ENCODE peak calls at places on chromosomes 5 and 9, in eight cellular contexts. H, N, P, X, K, Z, Q and A are unnamed samples. For H3K4me1, the result is how much of the 10 kb centered on the place peaks cover.

GRCh38 chr5:172533399-172534228 is 79.3 kb upstream of the SH3PXD2B start:
- DNase-seq in N (no peak), X (no peak), H (no peak), P (no peak), K (no peak), Z (no peak), Q (peak), A (no peak)

GRCh38 chr5:172054611-172055153 is 48.2 kb upstream of the FBXW11 start:
- DNase-seq in K (no peak), Q (peak), Z (no peak), N (no peak), P (no peak), X (no peak), H (no peak), A (no peak)

GRCh38 chr5:177496111-177497010 is 1.0 kb downstream of the PDLIM7 start:
- DNase-seq in K (peak), Q (peak), N (peak), P (no peak), X (peak), H (no peak), Z (peak), A (peak)

GRCh38 chr9:99019523-99020331 is 76.0 kb downstream of the COL15A1 start:
- DNase-seq in K (no peak), N (no peak), H (no peak), Q (no peak), X (no peak), P (no peak), Z (no peak), A (no peak)

GRCh38 chr5:148401604-148402003 is 17.8 kb downstream of the FBXO38 start:
- DNase-seq in N (no peak), Z (no peak), K (no peak), Q (no peak), X (no peak), P (no peak), H (no peak), A (no peak)

GRCh38 chr5:123756325-123756664 is 244.3 kb downstream of the CSNK1G3 start:
- DNase-seq in X (no peak), P (no peak), Q (no peak), H (no peak), Z (no peak), K (no peak), N (no peak), A (no peak)

GRCh38 chr9:3856592-3856991 is 330.8 kb upstream of the RFX3 start:
- DNase-seq in H (no peak), X (no peak), Q (no peak), K (no peak), N (no peak), P (no peak), Z (no peak), A (peak)

GRCh38 chr5:94375801-94376200 is 242.6 kb downstream of the KIAA0825 start:
- DNase-seq in K (no peak), H (no peak), N (no peak), Q (no peak), X (no peak), P (no peak), Z (no peak), A (no peak)

GRCh38 chr5:92927291-92927778 is 653.7 kb downstream of the NR2F1-AS1 start:
- DNase-seq in X (no peak), N (no peak), K (no peak), H (no peak), P (no peak), Q (no peak), Z (no peak), A (no peak)

GRCh38 chr5:96789794-96790193 is 18.0 kb downstream of the ERAP1 start:
- DNase-seq in Z (no peak), X (no peak), P (no peak), H (no peak), K (no peak), N (no peak), Q (no peak), A (peak)

GRCh38 chr5:399296-400281 is 43.4 kb upstream of the EXOC3 start:
- DNase-seq in N (peak), Q (peak), Z (peak), X (peak), P (no peak), K (peak), H (no peak), A (peak)

GRCh38 chr9:126625329-126626116 is 11.8 kb downstream of the LMX1B start:
- DNase-seq in Z (no peak), N (no peak), K (no peak), Q (no peak), P (no peak), H (no peak), X (no peak), A (no peak)

GRCh38 chr5:131265318-131265803 is 1.5 kb downstream of the CDC42SE2 start:
- DNase-seq in N (no peak), Q (no peak), K (no peak), P (peak), Z (no peak), X (no peak), H (no peak), A (peak)

GRCh38 chr5:125882061-125882460 is 541.1 kb upstream of the GRAMD2B start:
- DNase-seq in X (no peak), P (no peak), Q (no peak), N (no peak), Z (no peak), H (no peak), K (no peak), A (no peak)

GRCh38 chr9:38052147-38052546 is 16.9 kb downstream of the SHB start:
- DNase-seq in H (no peak), P (no peak), N (no peak), X (no peak), K (no peak), Q (peak), Z (no peak), A (no peak)

GRCh38 chr5:122120493-122120892 is 8.9 kb upstream of the ZNF474 start:
- DNase-seq in H (no peak), Z (no peak), K (no peak), N (no peak), X (no peak), Q (no peak), P (no peak), A (no peak)

GRCh38 chr9:607417-607816 is 234.1 kb upstream of the DMRT1 start:
- DNase-seq in X (no peak), Z (no peak), P (no peak), N (no peak), H (no peak), Q (no peak), K (peak), A (no peak)

GRCh38 chr5:113242481-113243348 is 192.1 kb downstream of the TSSK1B start:
- DNase-seq in K (no peak), H (no peak), P (no peak), Q (no peak), N (no peak), Z (no peak), X (no peak), A (no peak)

GRCh38 chr5:135444360-135444759 is 2.8 kb downstream of the DCANP1 start:
- DNase-seq in Q (peak), H (no peak), K (no peak), X (no peak), P (no peak), Z (no peak), N (no peak), A (no peak)

GRCh38 chr9:35711501-35712428 is 20.2 kb downstream of the TLN1 start:
- DNase-seq in Z (no peak), P (no peak), K (peak), Q (no peak), H (no peak), N (no peak), X (no peak), A (no peak)

GRCh38 chr5:120228262-120229031 is 235.7 kb upstream of the PRR16 start:
- DNase-seq in K (no peak), P (no peak), H (no peak), Q (no peak), N (no peak), X (no peak), Z (no peak), A (no peak)

GRCh38 chr5:124064956-124065355 is 553.0 kb downstream of the CSNK1G3 start:
- DNase-seq in H (no peak), K (no peak), X (no peak), N (no peak), P (no peak), Z (no peak), Q (no peak), A (no peak)

GRCh38 chr5:96868603-96869371 is 7.5 kb upstream of the ERAP2 start:
- DNase-seq in Z (peak), P (peak), Q (no peak), X (no peak), H (peak), N (no peak), K (no peak), A (peak)

GRCh38 chr9:123834218-123834906 is 95.6 kb downstream of the DENND1A start:
- DNase-seq in K (no peak), P (no peak), X (no peak), N (no peak), H (no peak), Q (no peak), Z (peak), A (no peak)

GRCh38 chr9:107472581-107473335 is 16.8 kb downstream of the KLF4 start:
- DNase-seq in X (no peak), Q (no peak), K (no peak), N (no peak), H (no peak), Z (peak), P (no peak), A (peak)

GRCh38 chr9:105686936-105687335 is 7.4 kb upstream of the TMEM38B start:
- DNase-seq in X (no peak), N (no peak), Z (no peak), P (no peak), Q (no peak), H (no peak), K (no peak), A (no peak)

GRCh38 chr9:30997291-30997690 is 1387.2 kb upstream of the ACO1 start:
- DNase-seq in Z (no peak), X (no peak), H (no peak), Q (no peak), N (no peak), P (no peak), K (no peak), A (no peak)

GRCh38 chr9:91978739-91979414 is 28.8 kb upstream of the ROR2 start:
- DNase-seq in Q (no peak), K (no peak), H (no peak), X (peak), P (no peak), Z (peak), N (no peak), A (peak)

GRCh38 chr9:113941056-113941455 is 64.9 kb downstream of the ZNF618 start:
- DNase-seq in X (no peak), H (no peak), N (no peak), P (no peak), K (no peak), Z (no peak), Q (no peak), A (no peak)

GRCh38 chr9:98075332-98075805 is 18.8 kb downstream of the NANS start:
- DNase-seq in K (no peak), H (no peak), X (peak), N (no peak), Q (peak), P (no peak), Z (no peak), A (no peak)

GRCh38 chr5:100853582-100853981 is 49.5 kb downstream of the ST8SIA4 start:
- DNase-seq in Q (no peak), K (no peak), P (no peak), X (no peak), Z (no peak), H (no peak), N (no peak), A (no peak)

GRCh38 chr5:100854594-100854993 is 48.5 kb downstream of the ST8SIA4 start:
- DNase-seq in X (no peak), H (no peak), P (no peak), Z (no peak), Q (no peak), K (no peak), N (no peak), A (no peak)

GRCh38 chr5:100855295-100855694 is 47.8 kb downstream of the ST8SIA4 start:
- DNase-seq in P (no peak), H (no peak), K (no peak), Z (no peak), N (no peak), Q (no peak), X (no peak), A (no peak)

GRCh38 chr5:100856462-100856861 is 46.6 kb downstream of the ST8SIA4 start:
- DNase-seq in N (no peak), P (no peak), Q (no peak), X (no peak), K (no peak), H (no peak), Z (no peak), A (peak)

GRCh38 chr5:100855940-100856339 is 47.1 kb downstream of the ST8SIA4 start:
- DNase-seq in P (no peak), X (no peak), K (no peak), N (no peak), Q (no peak), Z (no peak), H (no peak), A (peak)
- H3K4me3 ChIP-seq in P (no peak), X (no peak), K (no peak), N (no peak), Q (no peak), Z (no peak), H (no peak), A (no peak)

GRCh38 chr9:129139993-129140396 is 28.8 kb downstream of the PTPA start:
- DNase-seq in P (peak), Q (peak), H (peak), K (peak), Z (peak), N (peak), X (peak), A (peak)
- H3K4me1 ChIP-seq in P (under half), Q (half or more), H (under half), K (under half), Z (half or more), N (under half), X (half or more), A (under half)

GRCh38 chr9:95764920-95765319 is 110.6 kb upstream of the ERCC6L2 start:
- DNase-seq in Z (no peak), P (no peak), N (no peak), X (no peak), H (no peak), K (peak), Q (no peak), A (no peak)
- H3K4me3 ChIP-seq in Z (no peak), P (no peak), N (no peak), X (no peak), H (no peak), K (no peak), Q (no peak), A (no peak)

GRCh38 chr5:105817416-105817815 is 1853.3 kb downstream of the EFNA5 start:
- DNase-seq in N (no peak), Q (no peak), Z (no peak), H (no peak), K (no peak), X (no peak), P (no peak), A (no peak)
- H3K4me1 ChIP-seq in N (under half), Q (under half), Z (under half), H (under half), K (under half), X (under half), P (under half), A (under half)

GRCh38 chr5:175652741-175653663 is 4.9 kb upstream of the HRH2 start:
- DNase-seq in K (no peak), P (peak), Q (no peak), Z (no peak), X (no peak), N (no peak), H (peak), A (no peak)
- H3K4me3 ChIP-seq in K (no peak), P (peak), Q (no peak), Z (no peak), X (no peak), N (no peak), H (peak), A (no peak)

DNA sequence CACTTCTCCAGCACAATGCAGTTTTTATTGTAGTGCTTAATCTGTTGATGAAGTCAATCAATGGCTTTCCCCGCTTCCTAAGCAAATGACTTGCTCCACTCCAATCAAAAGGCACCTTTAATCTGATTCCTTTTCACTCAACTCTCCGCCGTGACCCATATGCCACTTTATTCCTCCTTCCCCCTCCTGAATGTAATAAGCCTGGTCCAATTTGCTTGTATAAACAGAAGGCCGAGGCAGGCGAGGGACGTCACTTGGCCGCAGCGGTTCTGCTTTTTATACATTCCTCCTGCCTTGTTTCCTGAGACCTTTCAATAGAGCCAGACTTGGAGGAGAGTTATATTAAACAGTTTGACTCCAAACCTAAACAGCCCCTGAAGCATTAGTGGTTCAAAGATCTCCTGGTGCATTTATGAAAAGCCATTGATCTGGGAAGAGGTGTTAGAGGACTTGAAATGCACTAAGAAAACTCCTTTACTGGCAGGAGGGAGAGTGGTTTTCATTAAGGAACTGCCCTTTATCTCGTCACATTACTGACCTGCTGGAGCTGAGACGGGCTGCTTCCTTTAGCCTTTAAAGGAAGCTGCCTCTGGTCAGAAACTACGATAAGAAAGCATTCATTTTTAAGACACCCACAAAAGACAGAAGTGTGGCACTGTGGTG is 273.4 kb downstream of the SLIT3 start:
- DNase-seq in P (no peak), N (no peak), X (peak), K (no peak), Q (no peak), H (no peak), Z (no peak), A (peak)
- H3K4me1 ChIP-seq in P (under half), N (under half), X (under half), K (under half), Q (under half), H (under half), Z (under half), A (under half)

GRCh38 chr9:76651114-76651697 is 113.0 kb upstream of the PCA3 start:
- DNase-seq in N (no peak), Z (no peak), X (no peak), K (no peak), P (peak), H (no peak), Q (no peak), A (no peak)
- H3K4me3 ChIP-seq in N (peak), Z (no peak), X (peak), K (peak), P (peak), H (peak), Q (peak), A (no peak)